ENCODE peak calls at places on chromosomes 11 and 22, in six cellular contexts. One of them, this sample, is unnamed.

GRCh38 chr11:1042626-1043562 is 6.4 kb upstream of the MUC6 start:
- DNase-seq in adrenal gland: no peak
- DNase-seq in NB4: no peak
- DNase-seq in A549: no peak
- DNase-seq in testis: no peak
- DNase-seq in heart left ventricle: no peak
- DNase-seq in this sample: no peak

GRCh38 chr11:1382831-1383607 is 6.7 kb upstream of the BRSK2 start:
- DNase-seq in adrenal gland: peak
- DNase-seq in NB4: peak
- DNase-seq in A549: peak
- DNase-seq in testis: peak
- DNase-seq in heart left ventricle: peak
- DNase-seq in this sample: no peak

GRCh38 chr22:27879923-27880322 is 39.1 kb downstream of the PITPNB start:
- DNase-seq in adrenal gland: no peak
- DNase-seq in NB4: peak
- DNase-seq in A549: peak
- DNase-seq in testis: no peak
- DNase-seq in heart left ventricle: no peak
- DNase-seq in this sample: peak

GRCh38 chr11:122007611-122008071 is 108.4 kb downstream of the BLID start:
- DNase-seq in adrenal gland: peak
- DNase-seq in NB4: no peak
- DNase-seq in A549: no peak
- DNase-seq in testis: peak
- DNase-seq in heart left ventricle: peak
- DNase-seq in this sample: no peak

GRCh38 chr11:67664213-67664585 is 10.2 kb downstream of the ALDH3B2 start:
- DNase-seq in adrenal gland: no peak
- DNase-seq in NB4: no peak
- DNase-seq in A549: no peak
- DNase-seq in testis: no peak
- DNase-seq in heart left ventricle: no peak
- DNase-seq in this sample: no peak

GRCh38 chr22:27022741-27023373 is 365.5 kb downstream of the MIAT start:
- DNase-seq in adrenal gland: no peak
- DNase-seq in NB4: no peak
- DNase-seq in A549: no peak
- DNase-seq in testis: no peak
- DNase-seq in heart left ventricle: no peak
- DNase-seq in this sample: no peak

GRCh38 chr22:40426671-40427070 is 56.3 kb downstream of the SGSM3 start:
- DNase-seq in adrenal gland: peak
- DNase-seq in NB4: no peak
- DNase-seq in A549: no peak
- DNase-seq in testis: no peak
- DNase-seq in heart left ventricle: no peak
- DNase-seq in this sample: no peak

GRCh38 chr22:27387561-27387960 is 414.0 kb downstream of the MN1 start:
- DNase-seq in adrenal gland: no peak
- DNase-seq in NB4: no peak
- DNase-seq in A549: no peak
- DNase-seq in testis: no peak
- DNase-seq in heart left ventricle: no peak
- DNase-seq in this sample: no peak

GRCh38 chr11:119855066-119855465 is 126.1 kb upstream of the NECTIN1 start:
- DNase-seq in adrenal gland: no peak
- DNase-seq in NB4: no peak
- DNase-seq in A549: no peak
- DNase-seq in testis: no peak
- DNase-seq in heart left ventricle: no peak
- DNase-seq in this sample: no peak

GRCh38 chr11:15318814-15319213 is 204.1 kb downstream of the INSC start:
- DNase-seq in adrenal gland: no peak
- DNase-seq in NB4: no peak
- DNase-seq in A549: no peak
- DNase-seq in testis: no peak
- DNase-seq in heart left ventricle: no peak
- DNase-seq in this sample: no peak

GRCh38 chr22:22941831-22942510 is 54.4 kb downstream of the IGLL5 start:
- DNase-seq in adrenal gland: peak
- DNase-seq in NB4: no peak
- DNase-seq in A549: no peak
- DNase-seq in testis: peak
- DNase-seq in heart left ventricle: no peak
- DNase-seq in this sample: no peak

GRCh38 chr11:92453055-92453454 is 228.4 kb downstream of the FAT3 start:
- DNase-seq in adrenal gland: no peak
- DNase-seq in NB4: no peak
- DNase-seq in A549: no peak
- DNase-seq in testis: no peak
- DNase-seq in heart left ventricle: no peak
- DNase-seq in this sample: no peak

GRCh38 chr11:19429108-19429760 is 188.5 kb upstream of the E2F8 start:
- DNase-seq in adrenal gland: no peak
- DNase-seq in NB4: peak
- DNase-seq in A549: no peak
- DNase-seq in testis: no peak
- DNase-seq in heart left ventricle: no peak
- DNase-seq in this sample: no peak

GRCh38 chr11:130070109-130070828 is 575 bp downstream of the APLP2 start:
- DNase-seq in adrenal gland: peak
- DNase-seq in NB4: peak
- DNase-seq in A549: no peak
- DNase-seq in testis: peak
- DNase-seq in heart left ventricle: peak
- DNase-seq in this sample: peak

GRCh38 chr11:3021125-3021524 is 29.0 kb upstream of the NAP1L4 start:
- DNase-seq in adrenal gland: no peak
- DNase-seq in NB4: peak
- DNase-seq in A549: peak
- DNase-seq in testis: peak
- DNase-seq in heart left ventricle: no peak
- DNase-seq in this sample: peak

GRCh38 chr11:44811841-44812448 is 85.2 kb downstream of the TSPAN18 start:
- DNase-seq in adrenal gland: no peak
- DNase-seq in NB4: peak
- DNase-seq in A549: no peak
- DNase-seq in testis: no peak
- DNase-seq in heart left ventricle: no peak
- DNase-seq in this sample: no peak

DNA sequence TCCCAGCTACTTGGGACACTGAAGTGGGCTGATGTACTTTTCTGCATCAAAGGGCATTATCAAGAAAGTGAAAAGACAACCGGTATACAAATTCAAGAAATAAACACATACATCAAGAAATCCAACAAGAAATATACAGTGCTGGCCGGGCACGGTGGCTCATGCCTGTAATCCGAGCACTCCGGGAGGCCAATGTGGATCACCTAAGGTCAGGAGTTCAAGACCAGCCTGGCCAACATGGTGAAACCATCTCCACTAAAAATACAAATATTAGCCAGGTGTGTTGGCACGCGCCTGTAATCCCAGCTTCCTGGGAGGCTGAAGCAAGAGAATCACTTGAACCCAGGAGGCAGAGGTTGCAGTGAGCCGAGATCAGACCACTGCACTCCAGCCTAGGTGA is 9.5 kb downstream of the USP28 start:
- DNase-seq in adrenal gland: no peak
- DNase-seq in NB4: no peak
- DNase-seq in A549: no peak
- DNase-seq in testis: no peak
- DNase-seq in heart left ventricle: no peak
- DNase-seq in this sample: no peak
- TF ChIP-seq POLR2A in adrenal gland: no peak
- TF ChIP-seq POLR2A in NB4: no peak
- TF ChIP-seq POLR2A in A549: no peak
- TF ChIP-seq POLR2A in testis: no peak
- TF ChIP-seq POLR2A in heart left ventricle: no peak
- TF ChIP-seq POLR2A in this sample: no peak

DNA sequence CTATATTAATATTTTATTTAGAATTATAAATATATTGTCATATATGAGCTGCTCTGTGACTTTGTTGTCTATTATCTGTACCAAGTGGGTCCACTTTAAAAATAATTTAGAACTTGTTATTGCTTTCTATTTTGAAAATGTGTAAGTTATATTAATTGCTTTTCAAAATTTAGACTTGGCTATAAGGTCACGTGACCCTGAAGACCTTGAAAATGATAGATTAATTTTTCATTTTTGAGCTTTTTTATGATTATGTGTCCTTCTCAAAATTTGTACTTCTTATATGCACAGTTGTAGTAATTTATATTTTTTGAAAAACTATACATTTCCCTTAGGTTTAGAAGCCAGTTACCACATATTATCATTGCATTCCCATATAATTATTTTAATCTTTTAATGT is 697.0 kb upstream of the ANO5 start:
- DNase-seq in adrenal gland: no peak
- DNase-seq in NB4: no peak
- DNase-seq in A549: no peak
- DNase-seq in testis: no peak
- DNase-seq in heart left ventricle: no peak
- DNase-seq in this sample: no peak
- TF ChIP-seq POLR2A in adrenal gland: no peak
- TF ChIP-seq POLR2A in NB4: no peak
- TF ChIP-seq POLR2A in A549: no peak
- TF ChIP-seq POLR2A in testis: no peak
- TF ChIP-seq POLR2A in heart left ventricle: no peak
- TF ChIP-seq POLR2A in this sample: no peak

DNA sequence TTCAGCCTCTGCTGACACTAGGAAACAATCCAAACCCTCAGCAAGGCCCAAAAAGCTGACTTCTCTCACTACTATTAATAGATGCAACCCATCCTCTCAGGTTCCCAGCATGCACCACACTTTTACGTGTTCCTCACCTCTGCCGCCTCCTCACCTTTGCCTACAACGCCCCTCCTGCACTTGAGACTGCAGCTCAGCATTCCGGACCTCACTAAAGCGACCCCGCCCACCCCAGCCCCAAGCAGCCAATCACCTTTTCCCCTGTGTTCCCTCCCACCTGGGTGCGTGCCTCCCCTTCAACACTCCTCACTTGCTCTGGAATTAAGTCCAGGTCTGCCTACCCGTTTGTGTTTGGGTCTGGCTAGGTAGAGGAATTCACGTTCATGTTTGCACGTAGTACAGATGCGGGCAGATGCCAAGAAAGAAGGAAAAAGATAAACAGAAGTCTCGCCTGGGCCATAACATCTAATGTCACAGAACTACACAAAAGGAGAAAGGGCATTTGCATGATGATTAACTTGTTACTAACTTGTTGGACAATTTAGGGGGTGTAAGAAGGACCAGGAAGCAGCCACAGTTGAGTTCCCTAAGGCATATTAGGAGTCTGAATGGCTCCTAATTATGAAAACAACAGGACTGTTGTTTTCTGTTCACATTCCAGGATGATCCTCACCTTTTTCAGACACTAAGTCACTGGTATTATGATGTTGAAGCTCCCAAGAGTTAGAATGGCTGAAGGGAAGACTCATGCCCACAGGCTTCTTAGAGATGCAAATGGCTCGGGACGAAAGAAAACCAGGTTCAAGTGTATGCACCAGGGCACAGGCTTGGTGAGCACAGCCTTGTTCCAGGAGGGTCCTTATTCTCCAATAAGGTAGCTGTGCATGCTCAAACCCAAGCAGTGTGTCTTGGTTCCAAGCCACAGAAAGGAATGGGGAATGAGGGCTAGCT is 102.2 kb downstream of the MICAL3 start:
- DNase-seq in adrenal gland: peak
- DNase-seq in NB4: no peak
- DNase-seq in A549: no peak
- DNase-seq in testis: no peak
- DNase-seq in heart left ventricle: peak
- DNase-seq in this sample: no peak
- TF ChIP-seq POLR2A in adrenal gland: no peak
- TF ChIP-seq POLR2A in NB4: no peak
- TF ChIP-seq POLR2A in A549: no peak
- TF ChIP-seq POLR2A in testis: no peak
- TF ChIP-seq POLR2A in heart left ventricle: peak
- TF ChIP-seq POLR2A in this sample: no peak

DNA sequence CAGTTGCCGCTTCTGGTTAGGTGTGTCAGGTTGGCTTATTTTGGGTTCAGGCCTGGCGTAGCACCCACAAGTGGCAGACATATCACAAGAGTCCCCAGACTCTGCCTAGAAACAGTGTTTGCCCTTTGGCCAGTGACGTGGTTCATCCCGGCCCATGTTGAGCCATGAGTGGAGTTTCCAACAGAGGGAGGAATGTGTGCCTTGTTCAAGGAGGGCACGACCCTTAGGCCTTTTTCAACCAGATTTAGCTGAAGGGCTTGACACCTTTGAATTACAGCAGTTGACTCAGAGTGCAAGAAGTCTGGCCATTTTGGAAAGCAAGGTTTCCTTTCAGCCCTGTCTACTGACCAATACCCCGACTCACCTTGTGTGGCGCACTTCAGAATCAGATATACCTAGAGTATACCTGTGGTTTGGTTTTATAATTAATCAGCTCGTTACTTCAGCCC is 15.1 kb upstream of the AIFM3 start:
- DNase-seq in adrenal gland: no peak
- DNase-seq in NB4: no peak
- DNase-seq in A549: no peak
- DNase-seq in testis: no peak
- DNase-seq in heart left ventricle: no peak
- DNase-seq in this sample: no peak
- TF ChIP-seq POLR2A in adrenal gland: no peak
- TF ChIP-seq POLR2A in NB4: no peak
- TF ChIP-seq POLR2A in A549: no peak
- TF ChIP-seq POLR2A in testis: no peak
- TF ChIP-seq POLR2A in heart left ventricle: no peak
- TF ChIP-seq POLR2A in this sample: no peak

GRCh38 chr22:36913431-36914382 is at the start of gene CSF2RB:
- DNase-seq in adrenal gland: peak
- DNase-seq in NB4: peak
- DNase-seq in A549: no peak
- DNase-seq in testis: no peak
- DNase-seq in heart left ventricle: peak
- DNase-seq in this sample: peak
- TF ChIP-seq POLR2A in adrenal gland: no peak
- TF ChIP-seq POLR2A in NB4: no peak
- TF ChIP-seq POLR2A in A549: no peak
- TF ChIP-seq POLR2A in testis: no peak
- TF ChIP-seq POLR2A in heart left ventricle: no peak
- TF ChIP-seq POLR2A in this sample: peak

GRCh38 chr11:72812968-72813739 is 1.1 kb upstream of the ATG16L2 start:
- DNase-seq in adrenal gland: peak
- DNase-seq in NB4: peak
- DNase-seq in A549: peak
- DNase-seq in testis: no peak
- DNase-seq in heart left ventricle: no peak
- DNase-seq in this sample: peak
- TF ChIP-seq POLR2A in adrenal gland: no peak
- TF ChIP-seq POLR2A in NB4: no peak
- TF ChIP-seq POLR2A in A549: no peak
- TF ChIP-seq POLR2A in testis: no peak
- TF ChIP-seq POLR2A in heart left ventricle: no peak
- TF ChIP-seq POLR2A in this sample: no peak

This sample was measured in erythroblast.